ENCODE peak calls at places on chromosomes 11 and 22, in five cellular contexts. T, M, C, I and W are unnamed samples.

GRCh38 chr11:109423114-109423859 is 1.3 kb downstream of the C11orf87 start:
- DNase-seq in T (no peak), M (no peak), C (peak), I (no peak), W (no peak)

GRCh38 chr11:121575250-121575962 is 122.6 kb upstream of the SORL1-AS1 start:
- DNase-seq in T (peak), M (peak), C (peak), I (no peak), W (no peak)

GRCh38 chr22:31400023-31400397 is 606 bp downstream of the DRG1 start:
- DNase-seq in T (no peak), M (no peak), C (peak), I (no peak), W (peak)

GRCh38 chr22:35995772-35996171 is 32.9 kb downstream of the RBFOX2 start:
- DNase-seq in T (peak), M (peak), C (no peak), I (no peak), W (no peak)

GRCh38 chr11:33072465-33072864 is 33.1 kb downstream of the TCP11L1 start:
- DNase-seq in T (no peak), M (no peak), C (no peak), I (peak), W (no peak)

GRCh38 chr22:30206964-30207363 is 39.6 kb downstream of the LIF start:
- DNase-seq in T (peak), M (peak), C (no peak), I (peak), W (no peak)

GRCh38 chr11:20131744-20132666 is 28.3 kb downstream of the DBX1 start:
- DNase-seq in T (peak), M (peak), C (peak), I (no peak), W (peak)

GRCh38 chr11:125214466-125215204 is 50.1 kb downstream of the PKNOX2 start:
- DNase-seq in T (no peak), M (no peak), C (no peak), I (no peak), W (no peak)

GRCh38 chr11:131511794-131512193 is 141.4 kb downstream of the NTM start:
- DNase-seq in T (no peak), M (peak), C (peak), I (no peak), W (peak)

GRCh38 chr22:30968015-30968923 is at the start of gene MORC2:
- DNase-seq in T (no peak), M (peak), C (no peak), I (no peak), W (peak)

GRCh38 chr11:15158351-15159015 is 43.8 kb downstream of the INSC start:
- DNase-seq in T (peak), M (no peak), C (no peak), I (no peak), W (no peak)

GRCh38 chr11:90874281-90874680 is 651.4 kb upstream of the CHORDC1 start:
- DNase-seq in T (no peak), M (no peak), C (no peak), I (no peak), W (no peak)

GRCh38 chr22:33000342-33001280 is 57.6 kb downstream of the SYN3 start:
- DNase-seq in T (peak), M (peak), C (peak), I (no peak), W (peak)

GRCh38 chr11:65116370-65117205 is 913 bp downstream of the ZNHIT2 start:
- DNase-seq in T (no peak), M (peak), C (peak), I (no peak), W (peak)

GRCh38 chr11:27514558-27514957 is 8.0 kb upstream of the LIN7C start:
- DNase-seq in T (peak), M (no peak), C (no peak), I (no peak), W (no peak)

GRCh38 chr11:125591659-125592304 is 870 bp upstream of the STT3A start:
- DNase-seq in T (peak), M (peak), C (peak), I (no peak), W (peak)

GRCh38 chr11:47800759-47801158 is 33.6 kb upstream of the FNBP4 start:
- DNase-seq in T (no peak), M (no peak), C (no peak), I (no peak), W (no peak)

GRCh38 chr11:12889243-12889642 is 119.9 kb upstream of the RASSF10 start:
- DNase-seq in T (peak), M (no peak), C (peak), I (no peak), W (no peak)

GRCh38 chr11:117688255-117688797 is 108.7 kb downstream of the DSCAML1 start:
- DNase-seq in T (no peak), M (no peak), C (no peak), I (no peak), W (no peak)

GRCh38 chr22:29334696-29335344 is 19.3 kb upstream of the RASL10A start:
- DNase-seq in T (no peak), M (no peak), C (no peak), I (no peak), W (no peak)

GRCh38 chr11:88428959-88429358 is 91.4 kb upstream of the CTSC start:
- DNase-seq in T (no peak), M (no peak), C (no peak), I (no peak), W (no peak)

GRCh38 chr22:26673485-26673884 is 16.1 kb downstream of the MIAT start:
- DNase-seq in T (no peak), M (no peak), C (no peak), I (no peak), W (peak)

GRCh38 chr11:102111011-102111786 is 952 bp downstream of the YAP1 start:
- DNase-seq in T (peak), M (peak), C (peak), I (no peak), W (no peak)

GRCh38 chr22:19631899-19632670 is 82.2 kb upstream of the SEPTIN5 start:
- DNase-seq in T (no peak), M (no peak), C (peak), I (peak), W (peak)

GRCh38 chr22:19630614-19631013 is 83.7 kb upstream of the SEPTIN5 start:
- DNase-seq in T (no peak), M (no peak), C (no peak), I (no peak), W (no peak)

GRCh38 chr22:19628038-19628776 is 86.1 kb upstream of the SEPTIN5 start:
- DNase-seq in T (no peak), M (no peak), C (no peak), I (no peak), W (no peak)

GRCh38 chr22:19629331-19629719 is 85.0 kb upstream of the SEPTIN5 start:
- DNase-seq in T (no peak), M (no peak), C (no peak), I (no peak), W (no peak)

DNA sequence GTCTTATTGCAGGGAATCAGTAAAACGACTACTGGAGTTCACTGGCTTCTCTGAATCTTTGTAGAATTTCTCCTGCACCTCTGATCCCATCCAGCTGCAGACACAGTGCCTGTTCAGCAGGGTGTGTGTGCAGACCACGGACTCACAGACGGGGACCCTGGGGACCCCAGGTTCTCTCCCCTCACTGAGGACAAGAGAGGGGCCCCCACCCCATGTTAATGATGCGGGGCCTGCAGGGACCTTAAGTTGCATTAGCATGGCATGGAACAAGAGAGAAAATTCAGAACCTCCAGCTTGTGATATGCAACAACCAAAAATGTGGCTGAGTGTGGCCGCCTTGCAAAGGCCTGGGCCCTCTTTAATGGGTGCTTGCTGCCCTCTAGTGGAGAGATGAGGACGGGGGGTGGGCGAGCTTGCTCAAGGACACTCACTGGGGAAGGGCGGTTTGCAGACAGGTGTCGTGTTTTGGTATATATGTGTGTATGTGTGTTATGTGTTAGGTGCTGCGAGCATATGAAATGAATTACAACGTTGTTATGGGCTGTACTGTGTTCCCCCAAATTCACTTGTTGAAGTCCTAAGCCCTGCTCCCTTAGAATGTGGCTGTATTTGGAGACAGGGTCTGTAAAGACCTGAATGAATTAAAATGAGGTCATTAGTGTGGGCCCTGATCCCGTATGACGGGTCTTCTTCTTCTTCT is 84.4 kb upstream of the SEPTIN5 start:
- DNase-seq in T (peak), M (peak), C (peak), I (peak), W (peak)
- TF ChIP-seq POLR2A in T (no peak), M (no peak), C (no peak), I (no peak), W (no peak)

GRCh38 chr11:514606-515005 is 7.6 kb upstream of the RNH1 start:
- DNase-seq in T (no peak), M (no peak), C (peak), I (no peak), W (no peak)

GRCh38 chr11:512895-513595 is 6.0 kb upstream of the RNH1 start:
- DNase-seq in T (no peak), M (no peak), C (no peak), I (no peak), W (no peak)

GRCh38 chr11:518463-519202 is 11.6 kb upstream of the RNH1 start:
- DNase-seq in T (no peak), M (peak), C (peak), I (peak), W (no peak)

GRCh38 chr11:516400-516799 is 9.4 kb upstream of the RNH1 start:
- DNase-seq in T (no peak), M (no peak), C (no peak), I (no peak), W (no peak)

DNA sequence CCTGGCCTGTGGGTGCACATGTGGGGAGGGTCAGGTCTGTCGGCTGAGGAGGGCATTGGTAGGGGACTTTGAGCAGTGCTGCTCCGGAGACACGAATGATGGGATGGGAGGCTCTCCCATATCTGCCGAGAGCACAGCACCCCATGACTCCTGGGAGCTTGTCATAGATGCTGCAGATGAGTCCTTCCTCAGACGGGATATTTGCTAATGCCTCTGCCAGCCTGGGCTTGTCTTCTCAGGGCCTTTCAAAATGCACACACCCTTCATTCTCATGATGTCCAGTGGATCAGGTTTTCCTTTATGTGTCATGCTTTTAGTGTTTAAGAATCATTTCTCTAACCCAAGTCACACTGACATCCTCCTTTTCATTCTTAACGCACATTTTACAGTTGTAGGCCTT is 8.1 kb upstream of the RNH1 start:
- DNase-seq in T (no peak), M (no peak), C (no peak), I (no peak), W (no peak)
- TF ChIP-seq POLR2A in T (no peak), M (no peak), C (no peak), I (no peak), W (no peak)

GRCh38 chr22:20021196-20022181 is 579 bp downstream of the TANGO2 start:
- DNase-seq in T (no peak), M (peak), C (peak), I (no peak), W (peak)
- TF ChIP-seq POLR2A in T (no peak), M (no peak), C (no peak), I (no peak), W (peak)

DNA sequence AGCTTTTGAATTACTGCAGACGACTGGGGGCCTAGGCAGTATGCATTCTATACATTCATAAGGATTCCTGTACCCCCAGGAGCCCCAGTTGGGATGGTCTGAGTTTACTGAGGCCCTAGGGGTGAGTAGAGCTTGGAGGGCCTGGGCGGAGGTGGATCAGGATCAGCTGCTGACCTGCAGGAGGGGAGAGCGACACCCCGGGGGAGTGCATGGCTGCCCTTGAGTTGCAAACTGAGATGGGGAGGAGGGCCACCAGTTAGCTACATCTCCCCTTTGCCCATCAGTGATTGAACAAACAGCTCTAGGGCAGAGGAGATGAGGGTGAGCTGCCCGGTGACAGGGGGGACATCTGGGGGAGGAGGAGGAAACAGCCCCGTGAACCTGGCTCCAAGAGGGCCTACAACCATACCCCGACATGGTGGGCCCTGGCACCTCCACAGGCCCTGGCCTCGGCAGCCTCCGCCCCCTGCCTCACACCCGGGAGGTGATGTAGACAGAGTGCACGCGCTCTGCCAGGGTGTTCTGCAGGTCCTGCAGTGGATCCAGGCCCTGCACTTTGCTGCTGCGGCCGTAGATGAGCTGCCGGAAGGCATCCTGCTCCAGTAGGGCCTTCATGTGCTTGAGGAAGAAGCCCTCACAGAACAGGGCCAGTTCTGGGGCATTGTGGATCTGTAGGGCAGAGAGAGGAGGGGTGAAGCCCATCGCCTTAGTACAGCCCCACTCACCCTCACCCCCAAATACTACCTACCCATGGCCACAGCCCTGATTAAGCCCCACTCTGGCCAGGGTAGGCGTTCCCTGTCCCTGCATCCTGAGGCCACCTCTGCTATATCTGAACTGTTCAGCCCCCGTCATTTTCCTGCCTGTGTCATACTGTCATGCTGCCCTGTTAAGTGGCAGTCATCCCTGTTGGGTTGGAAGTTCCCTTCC is 46.8 kb downstream of the NAT10 start:
- DNase-seq in T (no peak), M (no peak), C (no peak), I (no peak), W (no peak)
- TF ChIP-seq POLR2A in T (no peak), M (no peak), C (no peak), I (no peak), W (no peak)

GRCh38 chr22:49103314-49104052 is 724.2 kb downstream of the BRD1 start:
- DNase-seq in T (no peak), M (no peak), C (no peak), I (no peak), W (no peak)

GRCh38 chr22:49101873-49102272 is 725.8 kb downstream of the BRD1 start:
- DNase-seq in T (no peak), M (no peak), C (no peak), I (no peak), W (no peak)

GRCh38 chr22:49102367-49102766 is 725.3 kb downstream of the BRD1 start:
- DNase-seq in T (no peak), M (no peak), C (no peak), I (no peak), W (no peak)

GRCh38 chr22:49106136-49106930 is 721.3 kb downstream of the BRD1 start:
- DNase-seq in T (no peak), M (no peak), C (no peak), I (no peak), W (no peak)

DNA sequence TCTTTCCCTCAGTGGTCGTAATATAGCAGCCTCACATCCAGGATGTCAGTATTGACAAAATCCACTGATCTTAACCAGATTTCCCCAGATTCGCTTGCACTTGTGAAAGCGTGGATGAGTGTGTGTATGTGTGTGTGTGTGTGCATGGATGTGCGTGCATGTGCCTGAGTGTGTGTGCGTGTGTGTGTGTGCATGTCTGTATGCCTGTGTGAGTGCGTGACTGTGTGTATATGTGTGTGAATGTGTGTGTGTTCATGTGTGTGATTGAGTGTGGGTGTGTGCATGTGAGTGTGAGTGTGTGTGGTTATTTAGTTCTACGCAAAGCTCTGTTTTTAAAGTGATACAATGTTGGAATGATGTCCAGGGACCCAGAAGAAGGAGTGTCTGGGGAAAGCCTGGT is 723.2 kb downstream of the BRD1 start:
- DNase-seq in T (no peak), M (no peak), C (no peak), I (no peak), W (no peak)
- TF ChIP-seq POLR2A in T (no peak), M (no peak), C (no peak), I (no peak), W (no peak)

DNA sequence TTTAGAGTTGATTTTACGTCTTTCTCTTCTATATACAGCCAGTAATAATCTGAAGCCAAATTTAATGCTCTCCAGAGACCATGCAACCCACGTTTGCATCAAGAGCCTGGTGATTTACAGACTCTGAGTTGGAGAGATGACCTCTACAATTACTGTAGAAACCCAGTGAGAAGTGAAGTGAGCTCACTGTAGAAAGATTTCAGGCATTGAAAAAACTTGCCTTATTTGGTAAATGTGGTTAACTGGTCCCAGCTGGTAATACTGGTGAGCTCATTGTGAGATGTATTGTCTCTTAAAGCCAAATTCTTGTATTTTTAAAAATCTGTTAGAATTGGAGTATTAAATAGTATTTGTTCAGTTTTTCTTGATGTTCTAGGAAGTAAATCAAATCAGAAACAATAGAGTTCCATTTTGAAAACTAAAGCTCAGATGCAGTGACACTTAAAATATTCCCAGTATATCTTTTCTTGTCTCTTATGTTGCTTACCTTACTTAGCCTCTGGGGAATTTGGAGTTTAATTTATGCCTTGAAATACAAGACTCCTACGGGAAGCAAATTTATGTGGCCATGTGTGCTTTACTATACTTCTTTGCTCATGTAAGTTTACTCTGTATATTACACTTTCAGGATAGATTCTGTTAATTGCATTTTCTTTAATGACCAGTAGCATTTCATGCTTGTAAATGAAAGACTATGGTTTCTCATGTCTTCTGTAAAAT is 189.9 kb downstream of the ARHGAP42 start:
- DNase-seq in T (peak), M (no peak), C (no peak), I (no peak), W (no peak)
- TF ChIP-seq POLR2A in T (no peak), M (no peak), C (no peak), I (no peak), W (no peak)

GRCh38 chr11:28702450-28702790 is 594.2 kb downstream of the METTL15 start:
- DNase-seq in T (no peak), M (no peak), C (no peak), I (peak), W (no peak)

GRCh38 chr11:28703371-28703770 is 595.2 kb downstream of the METTL15 start:
- DNase-seq in T (no peak), M (no peak), C (no peak), I (no peak), W (no peak)

GRCh38 chr11:28704801-28705200 is 596.6 kb downstream of the METTL15 start:
- DNase-seq in T (no peak), M (no peak), C (no peak), I (no peak), W (no peak)

GRCh38 chr11:28701760-28702449 is 593.7 kb downstream of the METTL15 start:
- DNase-seq in T (peak), M (peak), C (no peak), I (peak), W (no peak)

GRCh38 chr11:28702871-28703270 is 594.7 kb downstream of the METTL15 start:
- DNase-seq in T (no peak), M (no peak), C (no peak), I (no peak), W (no peak)
- TF ChIP-seq POLR2A in T (no peak), M (no peak), C (no peak), I (no peak), W (no peak)

GRCh38 chr11:1854949-1855885 is 2.3 kb downstream of the LSP1 start:
- DNase-seq in T (no peak), M (no peak), C (no peak), I (no peak), W (no peak)

GRCh38 chr11:1853376-1854131 is 670 bp downstream of the LSP1 start:
- DNase-seq in T (no peak), M (no peak), C (no peak), I (no peak), W (no peak)

GRCh38 chr11:1852885-1853284 is at the start of gene LSP1:
- DNase-seq in T (no peak), M (peak), C (peak), I (no peak), W (no peak)

GRCh38 chr11:1855886-1856265 is 3.0 kb downstream of the LSP1 start:
- DNase-seq in T (no peak), M (no peak), C (no peak), I (no peak), W (no peak)

GRCh38 chr11:1854132-1854948 is 1.5 kb downstream of the LSP1 start:
- DNase-seq in T (no peak), M (no peak), C (peak), I (no peak), W (no peak)
- TF ChIP-seq POLR2A in T (no peak), M (no peak), C (no peak), I (no peak), W (no peak)